ENCODE peak calls at places on chromosome 13, in five cellular contexts. One of them, this sample, is unnamed.

GRCh38 chr13:62293081-62293480 is 877.4 kb upstream of the PCDH20 start:
- DNase-seq in left lung: no peak
- DNase-seq in Caco-2: no peak
- DNase-seq in NCI-H2029: no peak
- DNase-seq in activated naive CD4-positive, alpha-beta T cell treated with anti-CD3 and anti-CD28 coated beads, Interleukin-2, amount 10 ng/mL, durations not matched to agents 7 days and 5 days: no peak
- DNase-seq in this sample: no peak

GRCh38 chr13:99421758-99422555 is 79.3 kb upstream of the TM9SF2 start:
- DNase-seq in activated naive CD4-positive, alpha-beta T cell treated with anti-CD3 and anti-CD28 coated beads, Interleukin-2, amount 10 ng/mL, durations not matched to agents 7 days and 5 days: no peak
- DNase-seq in NCI-H2029: no peak
- DNase-seq in Caco-2: peak; percentile 16
- DNase-seq in left lung: peak; percentile 20
- DNase-seq in this sample: no peak

GRCh38 chr13:51738226-51738905 is 65.6 kb downstream of the DHRS12 start:
- DNase-seq in left lung: no peak
- DNase-seq in Caco-2: no peak
- DNase-seq in NCI-H2029: no peak
- DNase-seq in activated naive CD4-positive, alpha-beta T cell treated with anti-CD3 and anti-CD28 coated beads, Interleukin-2, amount 10 ng/mL, durations not matched to agents 7 days and 5 days: no peak
- DNase-seq in this sample: no peak

GRCh38 chr13:52599037-52599852 is 43.0 kb upstream of the HNRNPA1L2 start:
- DNase-seq in NCI-H2029: no peak
- DNase-seq in Caco-2: no peak
- DNase-seq in activated naive CD4-positive, alpha-beta T cell treated with anti-CD3 and anti-CD28 coated beads, Interleukin-2, amount 10 ng/mL, durations not matched to agents 7 days and 5 days: no peak
- DNase-seq in left lung: no peak
- DNase-seq in this sample: peak; percentile 19

GRCh38 chr13:22039961-22040360 is 369.1 kb downstream of the FGF9 start:
- DNase-seq in left lung: no peak
- DNase-seq in NCI-H2029: no peak
- DNase-seq in activated naive CD4-positive, alpha-beta T cell treated with anti-CD3 and anti-CD28 coated beads, Interleukin-2, amount 10 ng/mL, durations not matched to agents 7 days and 5 days: no peak
- DNase-seq in Caco-2: no peak
- DNase-seq in this sample: no peak

GRCh38 chr13:49620170-49620621 is 8.1 kb upstream of the ARL11 start:
- DNase-seq in left lung: peak; percentile 82
- DNase-seq in Caco-2: no peak
- DNase-seq in activated naive CD4-positive, alpha-beta T cell treated with anti-CD3 and anti-CD28 coated beads, Interleukin-2, amount 10 ng/mL, durations not matched to agents 7 days and 5 days: no peak
- DNase-seq in NCI-H2029: no peak
- DNase-seq in this sample: no peak

GRCh38 chr13:62193919-62194318 is 778.3 kb upstream of the PCDH20 start:
- DNase-seq in Caco-2: no peak
- DNase-seq in left lung: no peak
- DNase-seq in NCI-H2029: no peak
- DNase-seq in activated naive CD4-positive, alpha-beta T cell treated with anti-CD3 and anti-CD28 coated beads, Interleukin-2, amount 10 ng/mL, durations not matched to agents 7 days and 5 days: no peak
- DNase-seq in this sample: no peak

GRCh38 chr13:113732176-113732960 is 26.7 kb upstream of the TMEM255B start:
- DNase-seq in Caco-2: no peak
- DNase-seq in left lung: peak; percentile 72
- DNase-seq in NCI-H2029: no peak
- DNase-seq in activated naive CD4-positive, alpha-beta T cell treated with anti-CD3 and anti-CD28 coated beads, Interleukin-2, amount 10 ng/mL, durations not matched to agents 7 days and 5 days: no peak
- DNase-seq in this sample: no peak

GRCh38 chr13:99093997-99094396 is 106.7 kb upstream of the UBAC2 start:
- DNase-seq in Caco-2: no peak
- DNase-seq in NCI-H2029: no peak
- DNase-seq in activated naive CD4-positive, alpha-beta T cell treated with anti-CD3 and anti-CD28 coated beads, Interleukin-2, amount 10 ng/mL, durations not matched to agents 7 days and 5 days: no peak
- DNase-seq in left lung: no peak
- DNase-seq in this sample: no peak

This sample was measured in NCI-H510A.